ENCODE peak calls at places on chromosomes 12 and 14, in six cellular contexts. U is tibial artery, M is brain microvascular endothelial cell, Z is H9, F is osteocyte, V is A549. H is an unnamed sample.

GRCh38 chr12:66915312-66915904 is 236.5 kb upstream of the GRIP1 start:
- DNase-seq in U (no peak), M (no peak), Z (no peak), F (no peak), V (no peak), H (no peak)

GRCh38 chr12:29616664-29617409 is 119.4 kb upstream of the OVCH1 start:
- DNase-seq in U (no peak), M (peak), Z (no peak), F (no peak), V (no peak), H (no peak)

GRCh38 chr14:103207038-103207403 is 83.8 kb downstream of the TNFAIP2 start:
- DNase-seq in U (peak), M (no peak), Z (peak), F (no peak), V (no peak), H (peak)

GRCh38 chr12:32107376-32108267 is 975 bp downstream of the BICD1 start:
- DNase-seq in U (no peak), M (peak), Z (no peak), F (no peak), V (peak), H (no peak)

GRCh38 chr12:66662729-66663128 is 16.1 kb downstream of the GRIP1 start:
- DNase-seq in U (no peak), M (peak), Z (no peak), F (no peak), V (no peak), H (no peak)

GRCh38 chr12:124866883-124867232 is 3.2 kb upstream of the SCARB1 start:
- DNase-seq in U (no peak), M (no peak), Z (no peak), F (no peak), V (no peak), H (no peak)

GRCh38 chr12:19183121-19183838 is 53.7 kb downstream of the PLEKHA5 start:
- DNase-seq in U (no peak), M (no peak), Z (no peak), F (no peak), V (no peak), H (no peak)

GRCh38 chr14:52422650-52423356 is 108.7 kb downstream of the PTGER2 start:
- DNase-seq in U (no peak), M (no peak), Z (no peak), F (no peak), V (no peak), H (no peak)

GRCh38 chr12:114440450-114441383 is 34.8 kb upstream of the TBX5 start:
- DNase-seq in U (no peak), M (no peak), Z (peak), F (no peak), V (no peak), H (no peak)

GRCh38 chr12:108560752-108561719 is at the start of gene SART3:
- DNase-seq in U (peak), M (peak), Z (peak), F (peak), V (peak), H (peak)

GRCh38 chr12:102562836-102563425 is 82.6 kb upstream of the IGF1 start:
- DNase-seq in U (no peak), M (no peak), Z (no peak), F (no peak), V (no peak), H (no peak)

GRCh38 chr12:57725851-57726150 is 12.7 kb downstream of the AGAP2 start:
- DNase-seq in U (no peak), M (no peak), Z (no peak), F (no peak), V (peak), H (no peak)
- TF ChIP-seq CTCF in U (no peak), M (no peak), Z (no peak), F (no peak), V (no peak), H (no peak)

GRCh38 chr14:22980672-22981089 is 1.7 kb downstream of the AJUBA start:
- DNase-seq in U (no peak), M (no peak), Z (peak), F (peak), V (peak), H (no peak)
- TF ChIP-seq CTCF in U (no peak), M (no peak), Z (no peak), F (no peak), V (no peak), H (no peak)

GRCh38 chr14:104665663-104666522 is 23.5 kb upstream of the INF2 start:
- DNase-seq in U (no peak), M (no peak), Z (peak), F (peak), V (peak), H (no peak)
- TF ChIP-seq CTCF in U (peak), M (peak), Z (peak), F (peak), V (peak), H (no peak)

GRCh38 chr12:106956048-106956935 is 585 bp downstream of the TMEM263 start:
- DNase-seq in U (peak), M (peak), Z (peak), F (peak), V (peak), H (peak)
- TF ChIP-seq CTCF in U (peak), M (peak), Z (peak), F (no peak), V (peak), H (no peak)

GRCh38 chr12:121579190-121579791 is 1.5 kb downstream of the KDM2B start:
- DNase-seq in U (no peak), M (no peak), Z (peak), F (no peak), V (no peak), H (no peak)
- TF ChIP-seq CTCF in U (no peak), M (no peak), Z (no peak), F (no peak), V (no peak), H (no peak)